ENCODE peak calls at places on chromosome 20, in seven cellular contexts. F is AG10803; C is activated CD4-positive, alpha-beta T cell treated with anti-CD3 and anti-CD28 coated beads, Interleukin-2, amount 50 U/mL, for 1 hour; K is nephron progenitor cell; P is WTC11; B is NCI-H446; G is A549. Z is an unnamed sample.

GRCh38 chr20:51917886-51918545 is 115.7 kb upstream of the SALL4 start:
- DNase-seq in P (no peak), K (no peak), F (no peak), G (no peak), C (no peak), B (no peak), Z (no peak)

GRCh38 chr20:45497971-45498494 is 17.4 kb downstream of the SPINT3 start:
- DNase-seq in K (no peak), P (no peak), F (no peak), C (no peak), B (no peak), G (no peak), Z (no peak)

GRCh38 chr20:10217517-10218410 is 866 bp upstream of the SNAP25 start:
- DNase-seq in C (no peak), F (peak), P (peak), G (peak), K (peak), B (no peak), Z (no peak)

GRCh38 chr20:57829805-57830514 is 120.1 kb upstream of the PMEPA1 start:
- DNase-seq in F (no peak), K (no peak), G (no peak), C (no peak), B (no peak), P (no peak), Z (no peak)

GRCh38 chr20:25191689-25192088 is 3.8 kb upstream of the ENTPD6 start:
- DNase-seq in F (no peak), G (no peak), P (no peak), C (no peak), K (no peak), B (no peak), Z (no peak)

GRCh38 chr20:25032478-25033183 is 25.3 kb downstream of the ACSS1 start:
- DNase-seq in C (no peak), B (no peak), G (no peak), F (no peak), P (peak), K (peak), Z (peak)

GRCh38 chr20:9359561-9360308 is 154.7 kb upstream of the LAMP5 start:
- DNase-seq in P (peak), C (no peak), F (peak), K (peak), B (peak), G (peak), Z (peak)

GRCh38 chr20:63009988-63010769 is 3.4 kb upstream of the BHLHE23 start:
- DNase-seq in G (no peak), P (no peak), C (peak), B (no peak), K (no peak), F (no peak), Z (peak)

GRCh38 chr20:63574156-63574828 is at the start of gene HELZ2:
- DNase-seq in K (peak), F (peak), B (peak), C (peak), G (peak), P (peak), Z (peak)

GRCh38 chr20:22700387-22700786 is 116.0 kb upstream of the FOXA2 start:
- DNase-seq in P (no peak), F (peak), B (no peak), C (no peak), G (no peak), K (no peak), Z (no peak)

GRCh38 chr20:20466341-20466879 is 98.5 kb downstream of the INSM1 start:
- DNase-seq in C (no peak), F (peak), B (no peak), K (no peak), P (no peak), G (no peak), Z (peak)

GRCh38 chr20:19918965-19919329 is 98.2 kb upstream of the NAA20 start:
- DNase-seq in F (peak), C (no peak), B (no peak), P (no peak), G (no peak), K (no peak), Z (peak)

GRCh38 chr20:53390780-53391179 is 202.9 kb downstream of the ZNF217 start:
- DNase-seq in B (no peak), F (peak), K (no peak), G (no peak), P (no peak), C (no peak), Z (no peak)

GRCh38 chr20:15937179-15937578 is 636.1 kb downstream of the KIF16B start:
- DNase-seq in G (no peak), B (no peak), P (no peak), C (no peak), K (no peak), F (no peak), Z (no peak)

GRCh38 chr20:46939566-46939965 is 44.9 kb downstream of the EYA2 start:
- DNase-seq in P (no peak), B (no peak), G (no peak), C (no peak), K (no peak), F (no peak), Z (no peak)

GRCh38 chr20:53735536-53736050 is 142.0 kb upstream of the ZNF217 start:
- DNase-seq in B (no peak), G (peak), C (no peak), K (no peak), P (no peak), F (peak), Z (peak)

GRCh38 chr20:4932061-4932460 is 69.2 kb downstream of the SLC23A2 start:
- DNase-seq in F (no peak), B (no peak), G (no peak), K (no peak), P (no peak), C (no peak), Z (no peak)

GRCh38 chr20:36061754-36062153 is 92.8 kb upstream of the EPB41L1 start:
- DNase-seq in F (peak), B (peak), G (no peak), P (no peak), K (no peak), C (no peak), Z (no peak)

GRCh38 chr20:56222201-56222600 is 26.3 kb upstream of the MC3R start:
- DNase-seq in B (no peak), F (peak), C (no peak), K (no peak), G (no peak), P (no peak), Z (no peak)